ENCODE peak calls at places on chromosomes 2 and 18, in four cellular contexts. P, L, U and E are unnamed samples.
A peak's percentile ranks its signal among the peaks of the same experiment; 100 is the strongest.

GRCh38 chr18:6821346-6821745 is 91.8 kb downstream of the ARHGAP28 start:
- DNase-seq in U (no peak), P (no peak), L (no peak), E (no peak)

GRCh38 chr2:6352906-6353515 is 512.7 kb downstream of the CMPK2 start:
- DNase-seq in U (peak; percentile 55), L (peak; percentile 64), P (peak; percentile 17), E (no peak)

GRCh38 chr18:3328522-3328921 is 66.6 kb downstream of the MYL12B start:
- DNase-seq in L (peak; percentile 16), U (no peak), P (no peak), E (no peak)

GRCh38 chr2:157032019-157032418 is 225.5 kb upstream of the GALNT5 start:
- DNase-seq in P (no peak), L (peak; percentile 87), U (peak; percentile 94), E (no peak)

GRCh38 chr2:24768601-24769000 is 24.6 kb downstream of the PTRHD1 start:
- DNase-seq in U (no peak), P (no peak), L (no peak), E (no peak)

GRCh38 chr2:223460774-223461211 is 141.4 kb downstream of the SCG2 start:
- DNase-seq in U (peak; percentile 41), P (no peak), L (peak; percentile 86), E (no peak)

GRCh38 chr2:213848631-213849030 is 562.2 kb upstream of the VWC2L start:
- DNase-seq in P (no peak), U (peak; percentile 57), L (peak; percentile 16), E (no peak)

GRCh38 chr2:217928324-217929293 is 74.2 kb downstream of the TNS1 start:
- DNase-seq in P (peak; percentile 50), L (no peak), U (no peak), E (no peak)

GRCh38 chr18:60100805-60101204 is 201.0 kb downstream of the PMAIP1 start:
- DNase-seq in L (peak; percentile 35), U (no peak), P (no peak), E (no peak)

GRCh38 chr2:207141381-207141780 is 24.4 kb downstream of the KLF7 start:
- DNase-seq in P (no peak), L (no peak), U (no peak), E (no peak)

GRCh38 chr2:142415461-142415860 is 284.6 kb upstream of the LRP1B start:
- DNase-seq in P (no peak), L (no peak), U (no peak), E (no peak)

GRCh38 chr18:37409870-37410269 is 155.7 kb downstream of the CELF4 start:
- DNase-seq in L (no peak), P (no peak), U (no peak), E (no peak)

GRCh38 chr2:222862068-222862914 is 1.5 kb downstream of the ACSL3 start:
- DNase-seq in P (no peak), L (peak; percentile 78), U (peak; percentile 61), E (no peak)

GRCh38 chr2:69099541-69099940 is 86.6 kb downstream of the ANTXR1 start:
- DNase-seq in L (peak; percentile 35), U (peak; percentile 52), P (no peak), E (no peak)

GRCh38 chr2:200329798-200330197 is 23.3 kb downstream of the SPATS2L start:
- DNase-seq in U (no peak), P (no peak), L (no peak), E (no peak)

GRCh38 chr18:43589611-43590151 is 312.4 kb upstream of the SYT4 start:
- DNase-seq in L (no peak), U (no peak), P (no peak), E (no peak)

GRCh38 chr18:46297124-46297523 is 192.9 kb downstream of the HAUS1 start:
- DNase-seq in U (no peak), L (no peak), P (no peak), E (no peak)

GRCh38 chr2:42928692-42929576 is 136.6 kb upstream of the HAAO start:
- DNase-seq in L (peak; percentile 68), U (no peak), P (no peak), E (peak; percentile 39)

GRCh38 chr2:158586491-158586890 is 129.7 kb downstream of the PKP4 start:
- DNase-seq in L (peak; percentile 96), P (no peak), U (peak; percentile 64), E (no peak)

DNA sequence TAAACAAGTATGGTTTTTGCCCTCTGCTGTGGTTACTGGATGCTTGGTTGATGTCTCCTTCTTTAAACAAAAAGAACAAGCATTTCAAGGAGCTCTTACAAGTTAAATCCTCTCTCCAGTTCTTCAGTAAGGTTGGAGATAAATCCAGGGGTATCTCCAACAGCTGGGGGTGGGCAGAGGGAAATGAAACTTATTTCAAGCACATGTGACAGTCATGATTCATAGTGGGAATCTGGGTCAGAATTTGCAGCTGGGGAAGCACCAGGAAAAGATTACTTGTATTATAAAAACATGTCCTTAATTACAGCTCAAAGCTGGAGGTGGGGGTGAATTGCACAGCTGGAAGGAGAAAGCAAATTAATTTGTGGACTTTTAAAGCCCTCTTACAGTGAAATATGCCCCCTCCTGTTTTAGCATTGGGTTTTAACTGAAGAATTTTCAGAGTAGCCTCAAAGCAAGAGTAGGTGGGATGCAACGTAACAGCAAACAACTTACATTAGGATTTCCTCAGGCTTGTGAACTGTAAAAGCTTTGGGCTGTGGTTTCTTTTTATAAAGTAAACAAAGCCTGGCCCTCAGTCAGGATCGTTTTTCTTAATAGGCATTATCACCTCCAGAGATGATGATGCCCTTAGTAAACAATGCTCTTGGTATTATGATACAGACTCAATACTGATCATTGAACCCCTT is 596.4 kb downstream of the NYAP2 start:
- DNase-seq in P (no peak), U (peak; percentile 55), L (peak; percentile 72), E (no peak)
- H3K4me3 ChIP-seq in P (no peak overlapping the region), U (no peak overlapping the region), L (no peak overlapping the region), E (no peak overlapping the region)

GRCh38 chr2:27914793-27915175 is 24.3 kb downstream of the BABAM2 start:
- DNase-seq in L (no peak), P (no peak), U (no peak), E (no peak)

GRCh38 chr2:27914046-27914792 is 23.7 kb downstream of the BABAM2 start:
- DNase-seq in L (peak; percentile 39), P (no peak), U (no peak), E (no peak)

GRCh38 chr2:27915191-27915590 is 24.7 kb downstream of the BABAM2 start:
- DNase-seq in U (no peak), P (peak; percentile 63), L (peak; percentile 34), E (no peak)

GRCh38 chr2:27916293-27917015 is 25.9 kb downstream of the BABAM2 start:
- DNase-seq in L (no peak), P (no peak), U (no peak), E (no peak)

DNA sequence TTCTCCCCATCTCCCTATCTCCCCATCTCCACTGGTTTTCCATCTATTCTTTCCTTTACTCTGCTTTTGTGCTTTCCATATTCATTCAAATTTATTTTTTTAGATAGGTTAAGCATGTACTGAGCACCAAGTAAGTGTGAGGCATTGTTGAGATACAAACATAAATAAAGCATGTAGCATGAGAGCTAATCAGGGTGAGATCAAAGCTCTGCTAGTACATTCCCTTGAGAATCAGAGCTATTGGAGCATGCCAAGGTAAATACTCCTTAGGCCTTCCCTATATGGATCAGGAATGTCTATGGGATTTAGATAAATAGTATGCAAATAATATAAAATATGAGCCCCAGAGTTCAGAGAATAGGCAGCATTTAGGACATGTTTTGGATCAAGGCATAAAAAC is 25.3 kb downstream of the BABAM2 start:
- DNase-seq in U (no peak), L (no peak), P (no peak), E (no peak)
- TF ChIP-seq CTCF in U (no peak), L (no peak), P (no peak), E (no peak)

GRCh38 chr2:237486334-237486818 is 675 bp upstream of the MLPH start:
- DNase-seq in P (no peak), L (no peak), U (peak; percentile 51), E (no peak)
- H3K4me3 ChIP-seq in P (peak overlapping the region; percentile 74), L (peak overlapping the region; percentile 86), U (peak overlapping the region; percentile 83), E (no peak overlapping the region)

GRCh38 chr18:50819027-50819726 is 639 bp downstream of the MRO start:
- DNase-seq in L (no peak), U (peak; percentile 13), P (peak; percentile 62), E (no peak)
- TF ChIP-seq CTCF in L (peak; percentile 19), U (no peak), P (no peak), E (peak; percentile 2)

DNA sequence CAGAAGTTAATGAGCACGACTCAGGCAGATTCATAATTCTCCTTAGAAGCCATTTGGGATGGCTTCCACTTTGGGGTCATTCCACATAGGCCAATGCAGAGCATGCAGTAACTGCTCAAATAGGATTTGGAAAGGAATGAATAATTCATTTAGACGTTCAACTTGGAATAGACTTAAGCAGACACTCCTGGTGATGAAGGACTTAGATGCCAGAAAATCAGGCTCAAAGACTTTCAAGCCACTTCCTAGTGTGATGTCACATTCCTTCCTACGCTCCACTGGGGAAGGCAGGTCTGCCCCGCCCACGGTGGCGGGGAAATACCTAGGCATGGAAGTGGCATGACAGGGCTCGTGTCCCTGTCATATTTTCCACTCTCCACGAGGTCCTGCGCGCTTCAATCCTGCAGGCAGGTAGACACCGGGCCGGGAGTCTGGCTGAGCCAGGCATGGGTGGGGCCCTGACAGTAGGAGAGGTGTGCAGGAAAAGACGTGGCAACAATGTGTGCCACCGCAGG is at the start of gene IL1RL2:
- DNase-seq in U (no peak), P (no peak), L (no peak), E (no peak)
- H3K4me3 ChIP-seq in U (peak within 1 kb of the TSS; percentile 44), P (peak within 1 kb of the TSS; percentile 61), L (peak within 1 kb of the TSS; percentile 63), E (no peak within 1 kb of the TSS)

GRCh38 chr2:21415234-21415633 is 291.5 kb downstream of the TDRD15 start:
- DNase-seq in P (no peak), U (no peak), L (peak; percentile 29), E (no peak)
- TF ChIP-seq CTCF in P (no peak), U (no peak), L (peak; percentile 48), E (peak; percentile 13)

GRCh38 chr2:191690327-191690726 is 12.4 kb downstream of the NABP1 start:
- DNase-seq in U (no peak), P (no peak), L (no peak), E (no peak)

GRCh38 chr2:191687867-191688266 is 9.9 kb downstream of the NABP1 start:
- DNase-seq in P (no peak), U (no peak), L (no peak), E (no peak)

GRCh38 chr2:191686658-191687057 is 8.7 kb downstream of the NABP1 start:
- DNase-seq in U (no peak), P (no peak), L (no peak), E (no peak)

GRCh38 chr2:191691016-191691725 is 13.2 kb downstream of the NABP1 start:
- DNase-seq in U (peak; percentile 87), P (peak; percentile 17), L (peak; percentile 95), E (peak; percentile 86)

GRCh38 chr2:191688934-191689695 is 11.2 kb downstream of the NABP1 start:
- DNase-seq in L (peak; percentile 77), U (peak; percentile 80), P (no peak), E (no peak)
- H3K4me3 ChIP-seq in L (no peak overlapping the region), U (no peak overlapping the region), P (no peak overlapping the region), E (no peak overlapping the region)

DNA sequence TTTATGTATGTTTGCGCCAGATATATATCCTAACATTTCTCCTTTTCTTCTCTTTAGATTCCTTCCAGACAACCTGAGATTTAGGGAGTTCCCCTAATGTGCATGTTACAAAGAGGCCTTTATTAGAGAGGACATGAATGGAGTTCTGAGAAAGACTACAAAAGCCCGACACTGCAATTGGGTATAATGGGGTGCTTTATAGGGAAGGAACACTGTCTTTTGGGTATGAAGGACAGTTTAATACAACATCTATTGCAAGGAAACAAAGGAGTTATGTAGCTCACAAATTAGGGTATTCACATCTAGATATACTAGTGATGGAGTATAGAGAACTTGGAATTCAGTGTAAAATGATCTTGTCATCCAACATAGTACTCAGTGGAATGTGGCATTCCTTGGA is 383.8 kb downstream of the FIGN start:
- DNase-seq in U (no peak), P (no peak), L (no peak), E (no peak)
- TF ChIP-seq CTCF in U (no peak), P (no peak), L (no peak), E (no peak)